ENCODE peak calls at places on chromosomes 5 and 9, in five cellular contexts. One of them, this sample, is unnamed.

GRCh38 chr5:1762121-1762877 is 37.3 kb downstream of the MRPL36 start:
- DNase-seq in fibroblast of lung: no peak
- DNase-seq in endothelial cell of umbilical vein: no peak
- DNase-seq in keratinocyte: no peak
- DNase-seq in PC-3: no peak
- DNase-seq in this sample: no peak

GRCh38 chr9:18703086-18703750 is 229.3 kb downstream of the ADAMTSL1 start:
- DNase-seq in fibroblast of lung: peak; percentile 52
- DNase-seq in endothelial cell of umbilical vein: no peak
- DNase-seq in keratinocyte: no peak
- DNase-seq in PC-3: no peak
- DNase-seq in this sample: no peak

GRCh38 chr9:23636199-23636598 is 189.8 kb downstream of the ELAVL2 start:
- DNase-seq in fibroblast of lung: no peak
- DNase-seq in endothelial cell of umbilical vein: no peak
- DNase-seq in keratinocyte: no peak
- DNase-seq in PC-3: no peak
- DNase-seq in this sample: no peak

GRCh38 chr9:14403112-14403511 is 89.2 kb upstream of the NFIB start:
- DNase-seq in fibroblast of lung: no peak
- DNase-seq in endothelial cell of umbilical vein: no peak
- DNase-seq in keratinocyte: no peak
- DNase-seq in PC-3: no peak
- DNase-seq in this sample: no peak

GRCh38 chr9:121085661-121086060 is 10.9 kb downstream of the CNTRL start:
- DNase-seq in fibroblast of lung: peak; percentile 30
- DNase-seq in endothelial cell of umbilical vein: no peak
- DNase-seq in keratinocyte: no peak
- DNase-seq in PC-3: no peak
- DNase-seq in this sample: no peak

GRCh38 chr5:137283801-137284200 is 215.3 kb downstream of the SPOCK1 start:
- DNase-seq in fibroblast of lung: no peak
- DNase-seq in endothelial cell of umbilical vein: no peak
- DNase-seq in keratinocyte: no peak
- DNase-seq in PC-3: no peak
- DNase-seq in this sample: no peak

GRCh38 chr5:59793000-59793399 is 100.5 kb downstream of the PDE4D start:
- DNase-seq in fibroblast of lung: peak; percentile 97
- DNase-seq in endothelial cell of umbilical vein: no peak
- DNase-seq in keratinocyte: no peak
- DNase-seq in PC-3: peak; percentile 90
- DNase-seq in this sample: no peak

GRCh38 chr5:68288756-68289134 is 73.2 kb downstream of the PIK3R1 start:
- DNase-seq in fibroblast of lung: no peak
- DNase-seq in endothelial cell of umbilical vein: no peak
- DNase-seq in keratinocyte: no peak
- DNase-seq in PC-3: peak; percentile 1
- DNase-seq in this sample: no peak

GRCh38 chr5:134409321-134409720 is 2.4 kb downstream of the CDKN2AIPNL start:
- DNase-seq in fibroblast of lung: no peak
- DNase-seq in endothelial cell of umbilical vein: no peak
- DNase-seq in keratinocyte: no peak
- DNase-seq in PC-3: no peak
- DNase-seq in this sample: no peak

GRCh38 chr9:114431770-114432169 is 44.0 kb upstream of the AKNA start:
- DNase-seq in fibroblast of lung: no peak
- DNase-seq in endothelial cell of umbilical vein: no peak
- DNase-seq in keratinocyte: no peak
- DNase-seq in PC-3: no peak
- DNase-seq in this sample: no peak

GRCh38 chr5:149301744-149302380 is 30.2 kb downstream of the AFAP1L1 start:
- DNase-seq in fibroblast of lung: peak; percentile 78
- DNase-seq in endothelial cell of umbilical vein: no peak
- DNase-seq in keratinocyte: no peak
- DNase-seq in PC-3: no peak
- DNase-seq in this sample: no peak

GRCh38 chr5:100691545-100691944 is 156.4 kb downstream of the FAM174A start:
- DNase-seq in fibroblast of lung: peak; percentile 77
- DNase-seq in endothelial cell of umbilical vein: no peak
- DNase-seq in keratinocyte: no peak
- DNase-seq in PC-3: peak; percentile 74
- DNase-seq in this sample: no peak

GRCh38 chr5:43068037-43068436 is 27.9 kb upstream of the ANXA2R start:
- DNase-seq in fibroblast of lung: no peak
- DNase-seq in endothelial cell of umbilical vein: no peak
- DNase-seq in keratinocyte: no peak
- DNase-seq in PC-3: no peak
- DNase-seq in this sample: no peak

GRCh38 chr5:43074987-43075318 is 34.8 kb upstream of the ANXA2R start:
- DNase-seq in fibroblast of lung: no peak
- DNase-seq in endothelial cell of umbilical vein: no peak
- DNase-seq in keratinocyte: no peak
- DNase-seq in PC-3: no peak
- DNase-seq in this sample: no peak

GRCh38 chr5:43075319-43076293 is 35.5 kb upstream of the ANXA2R start:
- DNase-seq in fibroblast of lung: no peak
- DNase-seq in endothelial cell of umbilical vein: peak; percentile 46
- DNase-seq in keratinocyte: no peak
- DNase-seq in PC-3: no peak
- DNase-seq in this sample: no peak

GRCh38 chr5:43078956-43079355 is 38.8 kb upstream of the ANXA2R start:
- DNase-seq in fibroblast of lung: peak; percentile 84
- DNase-seq in endothelial cell of umbilical vein: no peak
- DNase-seq in keratinocyte: no peak
- DNase-seq in PC-3: no peak
- DNase-seq in this sample: no peak

DNA sequence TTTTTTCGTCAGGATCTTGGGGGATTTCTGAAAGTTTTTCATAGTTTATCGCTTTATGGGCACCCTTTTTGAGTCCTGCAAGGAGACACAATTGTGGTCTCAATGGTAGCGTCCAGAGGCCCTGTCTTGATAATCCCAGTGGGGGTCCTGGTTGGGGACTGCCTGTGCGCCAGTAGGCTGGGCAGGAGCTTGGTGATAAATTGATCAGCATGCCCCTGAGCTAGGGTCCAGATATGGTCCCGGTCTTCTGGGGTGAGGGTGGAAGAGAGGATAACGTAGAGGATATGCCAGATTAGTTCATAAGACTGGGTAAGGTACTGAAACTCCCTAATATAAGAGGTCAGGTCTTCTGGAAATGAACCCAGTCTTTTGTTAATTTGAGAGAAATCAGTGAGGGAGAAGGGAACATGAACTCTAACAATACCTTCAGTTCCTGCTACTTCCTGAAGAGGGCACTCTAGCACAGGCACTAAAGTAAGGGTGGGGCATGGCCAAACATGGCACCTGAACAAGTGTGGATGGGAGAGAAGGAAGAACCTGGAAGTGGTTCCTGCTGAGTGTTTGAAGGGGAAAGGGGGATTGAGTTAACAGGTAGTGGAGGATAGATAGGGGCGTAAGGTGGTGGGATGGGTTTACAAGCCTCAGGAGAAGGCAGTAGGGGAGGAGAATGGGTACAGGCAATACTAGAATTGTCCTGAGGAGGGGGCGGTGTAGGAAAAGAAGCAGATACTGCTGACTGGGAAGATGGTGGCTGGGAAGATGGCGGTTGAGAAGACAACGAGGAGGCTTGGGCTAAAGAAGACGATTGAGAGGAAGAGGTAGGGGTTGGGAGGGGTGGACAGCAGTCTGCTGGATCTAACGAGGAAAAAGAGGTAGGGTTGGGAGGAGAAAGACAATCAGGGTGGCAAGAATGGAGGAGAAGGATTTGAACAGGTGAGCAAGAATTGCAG is 33.8 kb upstream of the ANXA2R start:
- DNase-seq in fibroblast of lung: no peak
- DNase-seq in endothelial cell of umbilical vein: peak; percentile 34
- DNase-seq in keratinocyte: no peak
- DNase-seq in PC-3: peak; percentile 79
- DNase-seq in this sample: peak; percentile 62
- TF ChIP-seq CTCF in fibroblast of lung: peak; percentile 62
- TF ChIP-seq CTCF in endothelial cell of umbilical vein: peak; percentile 46
- TF ChIP-seq CTCF in keratinocyte: peak; percentile 51
- TF ChIP-seq CTCF in PC-3: peak; percentile 87
- TF ChIP-seq CTCF in this sample: peak; percentile 81

DNA sequence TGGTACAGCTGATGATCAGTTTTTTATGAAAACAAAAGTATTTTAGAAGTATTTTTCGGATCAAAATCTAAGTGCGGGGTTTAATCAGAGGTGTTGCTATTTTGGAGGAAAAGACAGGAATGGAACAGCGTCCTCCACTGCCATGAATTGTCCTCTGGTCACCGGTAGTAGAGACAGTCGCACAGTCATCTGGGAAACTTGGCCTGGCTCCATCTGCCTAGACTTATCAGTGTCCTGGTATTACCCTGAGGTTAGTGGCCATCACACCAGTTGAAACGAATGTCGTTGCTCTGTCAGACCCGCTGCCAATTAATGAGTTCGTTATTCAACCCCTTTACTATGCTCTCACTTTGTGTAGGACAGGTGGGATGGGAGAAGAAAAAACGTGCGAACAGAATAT is 8.2 kb downstream of the TLX3 start:
- DNase-seq in fibroblast of lung: no peak
- DNase-seq in endothelial cell of umbilical vein: no peak
- DNase-seq in keratinocyte: no peak
- DNase-seq in PC-3: no peak
- DNase-seq in this sample: no peak
- TF ChIP-seq EZH2 in fibroblast of lung: peak; percentile 5
- TF ChIP-seq EZH2 in endothelial cell of umbilical vein: no peak
- TF ChIP-seq EZH2 in keratinocyte: peak; percentile 20
- TF ChIP-seq EZH2 in PC-3: no peak
- TF ChIP-seq EZH2 in this sample: no peak

GRCh38 chr5:55495216-55495615 is 39.5 kb downstream of the PLPP1 start:
- DNase-seq in fibroblast of lung: no peak
- DNase-seq in endothelial cell of umbilical vein: no peak
- DNase-seq in keratinocyte: no peak
- DNase-seq in PC-3: no peak
- DNase-seq in this sample: no peak
- H3K27ac ChIP-seq in fibroblast of lung: no peak overlapping the region
- H3K27ac ChIP-seq in endothelial cell of umbilical vein: no peak overlapping the region
- H3K27ac ChIP-seq in keratinocyte: no peak overlapping the region
- H3K27ac ChIP-seq in PC-3: no peak overlapping the region
- H3K27ac ChIP-seq in this sample: no peak overlapping the region

DNA sequence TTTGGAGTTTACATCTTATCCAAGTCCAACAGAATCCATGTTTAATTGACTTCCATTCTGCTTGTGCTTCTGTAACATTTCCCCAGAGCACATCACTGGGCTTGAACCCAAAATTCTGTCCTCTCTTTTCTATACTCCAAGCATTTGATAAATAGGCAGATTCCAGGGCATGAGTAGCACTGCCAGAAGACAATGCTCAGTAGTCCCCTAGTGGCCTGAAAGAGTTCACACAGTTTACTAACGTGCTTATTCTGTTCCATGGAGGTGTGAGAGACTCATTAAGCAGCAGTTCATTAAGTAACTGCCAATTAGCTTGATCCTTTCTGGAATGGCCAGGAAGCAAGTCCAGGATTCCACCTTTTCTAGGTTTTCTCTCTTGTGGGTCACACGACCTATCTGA is 9.4 kb upstream of the GABRA6 start:
- DNase-seq in fibroblast of lung: no peak
- DNase-seq in endothelial cell of umbilical vein: no peak
- DNase-seq in keratinocyte: no peak
- DNase-seq in PC-3: peak; percentile 6
- DNase-seq in this sample: peak; percentile 13
- TF ChIP-seq CTCF in fibroblast of lung: no peak
- TF ChIP-seq CTCF in endothelial cell of umbilical vein: no peak
- TF ChIP-seq CTCF in keratinocyte: no peak
- TF ChIP-seq CTCF in PC-3: peak; percentile 50
- TF ChIP-seq CTCF in this sample: peak; percentile 39

GRCh38 chr5:3590967-3591900 is 4.4 kb upstream of the IRX1 start:
- DNase-seq in fibroblast of lung: no peak
- DNase-seq in endothelial cell of umbilical vein: no peak
- DNase-seq in keratinocyte: no peak
- DNase-seq in PC-3: no peak
- DNase-seq in this sample: no peak
- TF ChIP-seq EZH2 in fibroblast of lung: no peak
- TF ChIP-seq EZH2 in endothelial cell of umbilical vein: no peak
- TF ChIP-seq EZH2 in keratinocyte: peak; percentile 46
- TF ChIP-seq EZH2 in PC-3: no peak
- TF ChIP-seq EZH2 in this sample: no peak

GRCh38 chr5:143311955-143312354 is 91.5 kb downstream of the NR3C1 start:
- DNase-seq in fibroblast of lung: peak; percentile 36
- DNase-seq in endothelial cell of umbilical vein: no peak
- DNase-seq in keratinocyte: no peak
- DNase-seq in PC-3: no peak
- DNase-seq in this sample: no peak
- H3K27ac ChIP-seq in fibroblast of lung: peak overlapping the region; percentile 87
- H3K27ac ChIP-seq in endothelial cell of umbilical vein: peak overlapping the region; percentile 84
- H3K27ac ChIP-seq in keratinocyte: peak overlapping the region; percentile 59
- H3K27ac ChIP-seq in PC-3: peak overlapping the region; percentile 89
- H3K27ac ChIP-seq in this sample: no peak overlapping the region

This sample was measured in A673.